ENCODE peak calls at places on chromosomes 1 and 21, in six cellular contexts. B is MM.1S, P is IMR-90, E is H1, N is GM23248, H is colonic mucosa. M is an unnamed sample.

GRCh38 chr1:3038113-3038551 is 16.9 kb downstream of the ACTRT2 start:
- DNase-seq in B (no peak), P (no peak), E (no peak), N (no peak), H (no peak), M (no peak)

GRCh38 chr1:43978551-43979260 is at the start of gene B4GALT2:
- DNase-seq in B (peak), P (no peak), E (no peak), N (peak), H (peak), M (peak)

GRCh38 chr1:21318714-21319159 is 28.5 kb upstream of the ECE1 start:
- DNase-seq in B (no peak), P (peak), E (no peak), N (peak), H (peak), M (no peak)

GRCh38 chr1:40032240-40032891 is 8.2 kb upstream of the CAP1 start:
- DNase-seq in B (peak), P (peak), E (no peak), N (peak), H (peak), M (peak)

GRCh38 chr21:18155508-18156193 is 89.0 kb upstream of the CHODL start:
- DNase-seq in B (peak), P (no peak), E (no peak), N (no peak), H (no peak), M (no peak)

GRCh38 chr1:187476671-187477070 is 647.9 kb downstream of the PLA2G4A start:
- DNase-seq in B (no peak), P (peak), E (no peak), N (peak), H (no peak), M (peak)

GRCh38 chr1:192793983-192794767 is 14.7 kb upstream of the RGS2 start:
- DNase-seq in B (no peak), P (peak), E (no peak), N (peak), H (no peak), M (no peak)

GRCh38 chr1:165144757-165145397 is 211.6 kb downstream of the LMX1A start:
- DNase-seq in B (peak), P (peak), E (peak), N (peak), H (peak), M (peak)

GRCh38 chr1:22289251-22289995 is 146.5 kb upstream of the WNT4 start:
- DNase-seq in B (no peak), P (no peak), E (no peak), N (no peak), H (no peak), M (no peak)

GRCh38 chr1:167246971-167247370 is 26.3 kb downstream of the POU2F1 start:
- DNase-seq in B (no peak), P (no peak), E (no peak), N (no peak), H (no peak), M (no peak)

GRCh38 chr1:14939527-14940284 is 213.8 kb upstream of the TMEM51 start:
- DNase-seq in B (no peak), P (peak), E (no peak), N (peak), H (no peak), M (peak)

GRCh38 chr1:198986442-198986841 is 347.6 kb downstream of the PTPRC start:
- DNase-seq in B (no peak), P (no peak), E (no peak), N (no peak), H (no peak), M (no peak)

GRCh38 chr21:25572895-25573310 is 34.4 kb downstream of the MRPL39 start:
- DNase-seq in B (peak), P (peak), E (no peak), N (no peak), H (no peak), M (peak)

GRCh38 chr1:59390307-59390706 is 93.4 kb downstream of the FGGY start:
- DNase-seq in B (no peak), P (no peak), E (no peak), N (no peak), H (no peak), M (no peak)

GRCh38 chr1:82836246-82836645 is 1035.5 kb downstream of the ADGRL2 start:
- DNase-seq in B (no peak), P (no peak), E (no peak), N (peak), H (no peak), M (no peak)

GRCh38 chr1:197467881-197468280 is 199.8 kb downstream of the CRB1 start:
- DNase-seq in B (no peak), P (peak), E (no peak), N (peak), H (no peak), M (peak)

GRCh38 chr1:12810691-12811408 is 19.7 kb downstream of the PRAMEF1 start:
- DNase-seq in B (no peak), P (no peak), E (no peak), N (peak), H (no peak), M (no peak)

GRCh38 chr1:108750476-108751191 is 4.2 kb downstream of the STXBP3 start:
- DNase-seq in B (no peak), P (no peak), E (no peak), N (peak), H (no peak), M (no peak)

GRCh38 chr1:240385985-240386978 is 225.7 kb downstream of the GREM2 start:
- DNase-seq in B (no peak), P (peak), E (no peak), N (peak), H (no peak), M (peak)

GRCh38 chr1:39305555-39305954 is 101.1 kb downstream of the MACF1 start:
- DNase-seq in B (no peak), P (no peak), E (no peak), N (no peak), H (no peak), M (no peak)

GRCh38 chr1:58971629-58972140 is 187.8 kb upstream of the JUN start:
- DNase-seq in B (no peak), P (peak), E (no peak), N (peak), H (no peak), M (peak)

GRCh38 chr1:28085129-28085528 is 3.3 kb downstream of the EYA3 start:
- DNase-seq in B (no peak), P (no peak), E (no peak), N (no peak), H (no peak), M (no peak)
- H3K4me3 ChIP-seq in B (no peak), P (no peak), E (no peak), N (no peak), H (no peak), M (no peak)

GRCh38 chr1:208044568-208045241 is 133.8 kb upstream of the CD34 start:
- DNase-seq in B (no peak), P (no peak), E (no peak), N (no peak), H (no peak), M (no peak)

GRCh38 chr1:208047975-208048374 is 137.1 kb upstream of the CD34 start:
- DNase-seq in B (no peak), P (no peak), E (no peak), N (peak), H (peak), M (no peak)

GRCh38 chr1:208048904-208049303 is 138.0 kb upstream of the CD34 start:
- DNase-seq in B (no peak), P (no peak), E (no peak), N (no peak), H (no peak), M (no peak)

GRCh38 chr1:208045410-208046252 is 134.7 kb upstream of the CD34 start:
- DNase-seq in B (no peak), P (no peak), E (no peak), N (no peak), H (peak), M (no peak)

DNA sequence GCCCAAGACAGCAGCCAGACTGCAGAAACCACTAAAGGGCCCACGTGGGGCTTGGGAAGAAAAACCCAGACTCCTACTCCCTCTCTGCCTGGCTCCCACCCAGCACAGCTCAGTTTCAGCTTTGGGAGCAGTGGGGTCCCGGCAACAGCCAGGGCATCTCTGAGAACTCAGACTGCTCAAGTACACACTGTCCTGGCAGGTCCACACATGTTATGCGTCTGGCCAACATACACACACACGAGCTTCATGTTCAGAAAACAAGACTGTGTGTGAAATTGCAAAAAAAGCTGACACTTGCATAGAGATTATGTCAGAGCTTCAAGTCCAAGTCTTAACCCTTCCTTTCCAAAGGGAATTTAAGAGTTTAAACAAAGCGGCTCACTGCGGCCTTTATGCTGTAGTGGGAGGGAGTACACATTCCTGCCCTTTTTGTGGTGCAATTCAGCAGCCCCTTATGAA is 136.6 kb upstream of the CD34 start:
- DNase-seq in B (no peak), P (peak), E (no peak), N (peak), H (peak), M (peak)
- H3K9ac ChIP-seq in B (no peak), P (no peak), E (no peak), N (no peak), H (no peak), M (peak)

GRCh38 chr1:223714421-223714724 is 2.0 kb downstream of the CAPN2 start:
- DNase-seq in B (no peak), P (no peak), E (no peak), N (no peak), H (no peak), M (no peak)
- H3K4me3 ChIP-seq in B (peak), P (peak), E (no peak), N (peak), H (peak), M (peak)

DNA sequence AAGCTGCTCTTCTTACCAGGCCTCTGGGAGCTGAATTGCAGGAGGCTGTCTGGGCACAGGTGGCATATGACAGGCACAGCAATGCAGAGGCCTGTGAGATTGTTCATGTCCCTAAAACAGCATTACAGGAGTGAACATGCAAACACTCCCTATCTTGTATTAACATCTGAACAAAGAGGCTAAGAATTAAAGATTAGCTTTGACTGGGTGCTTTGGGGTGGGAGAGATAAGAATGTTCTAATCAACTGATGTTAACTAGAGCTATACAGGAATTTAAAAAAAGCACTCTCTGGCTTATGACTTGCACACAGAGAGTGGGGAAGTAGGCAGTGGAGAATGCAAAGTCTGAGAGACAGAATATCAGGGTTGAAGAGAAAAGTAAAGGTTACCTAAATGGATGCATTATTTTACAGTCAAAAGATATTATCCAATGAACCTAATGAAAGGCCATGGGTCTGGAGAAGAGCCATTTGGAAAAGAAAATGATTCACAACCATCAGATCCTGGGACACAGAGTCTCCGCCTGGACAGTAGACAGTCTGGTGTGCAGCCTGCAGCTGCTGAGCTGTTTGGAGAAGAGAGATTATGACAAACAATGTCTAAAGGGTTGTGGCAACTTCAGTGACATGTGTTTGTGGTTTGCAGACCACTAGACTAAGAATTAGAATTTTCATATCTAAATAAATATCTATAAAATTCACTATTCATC is 20.2 kb downstream of the DPT start:
- DNase-seq in B (no peak), P (no peak), E (no peak), N (no peak), H (no peak), M (no peak)
- H3K9ac ChIP-seq in B (no peak), P (no peak), E (no peak), N (peak), H (peak), M (peak)